ENCODE peak calls at places on chromosome 19, in ten cellular contexts. P, A, M, C, H, U, T, L, S and N are unnamed samples.

GRCh38 chr19:10289167-10289835 is 451 bp upstream of the ICAM5 start:
- DNase-seq in H (no peak), P (peak), M (peak), U (no peak), L (peak), A (peak), T (peak), C (no peak), S (peak), N (no peak)

GRCh38 chr19:38142176-38143035 is 81.6 kb downstream of the DPF1 start:
- DNase-seq in U (no peak), C (peak), A (peak), P (peak), S (peak), H (no peak), T (peak), L (peak), M (peak), N (peak)

GRCh38 chr19:21264891-21265290 is 64.3 kb downstream of the ZNF708 start:
- DNase-seq in P (no peak), M (no peak), L (no peak), U (no peak), C (no peak), H (no peak), A (no peak), T (no peak), S (no peak), N (no peak)

GRCh38 chr19:58182577-58182988 is 278 bp upstream of the ZNF274 start:
- DNase-seq in C (no peak), S (no peak), A (no peak), L (no peak), M (no peak), H (no peak), U (no peak), T (no peak), P (no peak), N (no peak)

GRCh38 chr19:11887618-11888531 is at the start of gene ZNF69:
- DNase-seq in M (peak), C (peak), U (peak), H (peak), T (peak), S (peak), A (peak), L (peak), P (peak), N (peak)

GRCh38 chr19:3699071-3699740 is 1.1 kb downstream of the PIP5K1C start:
- DNase-seq in M (peak), P (peak), L (no peak), C (peak), T (peak), S (no peak), A (peak), U (no peak), H (no peak), N (peak)

GRCh38 chr19:4437103-4437502 is 20.5 kb downstream of the UBXN6 start:
- DNase-seq in C (no peak), P (no peak), T (no peak), S (no peak), A (no peak), U (no peak), M (no peak), H (no peak), L (no peak), N (no peak)

GRCh38 chr19:16062789-16063188 is 13.5 kb upstream of the TPM4 start:
- DNase-seq in A (peak), H (no peak), C (no peak), S (no peak), L (peak), U (no peak), P (no peak), M (peak), T (no peak), N (no peak)

GRCh38 chr19:57559008-57559403 is 657 bp downstream of the ZNF550 start:
- DNase-seq in M (peak), P (peak), A (peak), U (no peak), H (no peak), S (peak), L (peak), T (peak), C (peak), N (no peak)

GRCh38 chr19:5434970-5435641 is 20.1 kb upstream of the ZNRF4 start:
- DNase-seq in A (peak), L (no peak), S (no peak), M (no peak), C (no peak), U (peak), T (peak), P (peak), H (peak), N (peak)

GRCh38 chr19:45123440-45123850 is 30.5 kb downstream of the PPP1R37 start:
- DNase-seq in P (no peak), A (no peak), L (no peak), H (no peak), T (no peak), C (no peak), S (peak), M (no peak), U (no peak), N (no peak)

GRCh38 chr19:54434112-54434861 is 14.7 kb upstream of the LENG8 start:
- DNase-seq in L (no peak), H (no peak), M (no peak), S (no peak), T (no peak), P (no peak), A (no peak), U (no peak), C (no peak), N (no peak)

GRCh38 chr19:40627486-40628279 is 26.5 kb downstream of the LTBP4 start:
- DNase-seq in L (no peak), T (no peak), A (no peak), H (no peak), P (no peak), C (no peak), U (no peak), M (no peak), S (no peak), N (no peak)

GRCh38 chr19:46408611-46409039 is 4.7 kb downstream of the CCDC8 start:
- DNase-seq in P (peak), S (no peak), U (no peak), A (no peak), C (peak), L (no peak), T (peak), M (peak), H (no peak), N (peak)

GRCh38 chr19:12689581-12690216 is 1.9 kb downstream of the GNG14 start:
- DNase-seq in A (no peak), S (no peak), T (no peak), H (no peak), M (no peak), P (no peak), L (no peak), U (no peak), C (no peak), N (no peak)

GRCh38 chr19:56167064-56167578 is 8.7 kb upstream of the GALP start:
- DNase-seq in T (peak), C (no peak), A (peak), S (no peak), P (no peak), M (peak), H (no peak), L (no peak), U (no peak), N (no peak)

GRCh38 chr19:9936151-9937000 is at the start of gene OLFM2:
- DNase-seq in A (no peak), M (peak), C (peak), T (no peak), U (no peak), L (no peak), P (no peak), S (no peak), H (no peak), N (no peak)

GRCh38 chr19:6828306-6828697 is 55.8 kb downstream of the VAV1 start:
- DNase-seq in C (no peak), M (no peak), T (no peak), S (no peak), H (no peak), L (no peak), A (peak), P (no peak), U (peak), N (no peak)

GRCh38 chr19:15381864-15382263 is 2.3 kb upstream of the AKAP8 start:
- DNase-seq in L (no peak), T (no peak), M (no peak), P (no peak), C (no peak), A (no peak), H (no peak), S (no peak), U (no peak), N (no peak)

GRCh38 chr19:46126086-46126485 is 1.6 kb upstream of the IGFL3 start:
- DNase-seq in P (no peak), L (no peak), U (no peak), C (no peak), A (peak), S (no peak), M (no peak), T (peak), H (no peak), N (no peak)

GRCh38 chr19:32464279-32464678 is 58.7 kb downstream of the DPY19L3 start:
- DNase-seq in P (no peak), L (no peak), U (no peak), A (peak), C (no peak), M (no peak), S (no peak), H (no peak), T (peak), N (peak)

GRCh38 chr19:17405250-17406038 is at the start of gene BST2:
- DNase-seq in S (peak), A (peak), U (peak), T (no peak), P (peak), L (peak), M (peak), C (peak), H (no peak), N (peak)

GRCh38 chr19:38721977-38722773 is 22.1 kb downstream of the CAPN12 start:
- DNase-seq in H (no peak), T (no peak), L (no peak), S (peak), C (peak), U (no peak), M (peak), P (peak), A (no peak), N (no peak)

GRCh38 chr19:10617409-10618121 is 7.8 kb upstream of the SLC44A2 start:
- DNase-seq in S (no peak), T (peak), P (no peak), C (no peak), A (peak), H (peak), L (no peak), U (peak), M (no peak), N (peak)

GRCh38 chr19:38653028-38653571 is 5.7 kb downstream of the ACTN4 start:
- DNase-seq in M (no peak), U (no peak), T (peak), A (peak), S (peak), C (no peak), P (no peak), L (no peak), H (no peak), N (peak)

GRCh38 chr19:37928527-37929286 is 21.7 kb downstream of the SIPA1L3 start:
- DNase-seq in H (no peak), T (no peak), S (no peak), A (no peak), U (no peak), P (no peak), L (no peak), C (no peak), M (no peak), N (no peak)

GRCh38 chr19:33064778-33065550 is at the start of gene RHPN2:
- DNase-seq in M (peak), P (no peak), C (peak), U (no peak), L (no peak), T (peak), A (peak), S (peak), H (no peak), N (peak)

GRCh38 chr19:2425622-2426581 is 1.5 kb downstream of the TIMM13 start:
- DNase-seq in S (no peak), A (no peak), H (no peak), P (no peak), T (no peak), C (no peak), U (no peak), M (no peak), L (no peak), N (no peak)

GRCh38 chr19:2428027-2428690 is 773 bp upstream of the TIMM13 start:
- DNase-seq in L (no peak), U (no peak), S (no peak), C (peak), A (peak), M (peak), T (peak), H (no peak), P (peak), N (no peak)

GRCh38 chr19:2426661-2427322 is 594 bp downstream of the TIMM13 start:
- DNase-seq in H (no peak), L (no peak), P (no peak), M (peak), A (peak), U (no peak), T (peak), C (peak), S (peak), N (no peak)

GRCh38 chr19:2428756-2429711 is 1.6 kb upstream of the TIMM13 start:
- DNase-seq in A (no peak), L (no peak), M (no peak), T (no peak), S (no peak), C (no peak), P (no peak), U (no peak), H (no peak), N (no peak)

DNA sequence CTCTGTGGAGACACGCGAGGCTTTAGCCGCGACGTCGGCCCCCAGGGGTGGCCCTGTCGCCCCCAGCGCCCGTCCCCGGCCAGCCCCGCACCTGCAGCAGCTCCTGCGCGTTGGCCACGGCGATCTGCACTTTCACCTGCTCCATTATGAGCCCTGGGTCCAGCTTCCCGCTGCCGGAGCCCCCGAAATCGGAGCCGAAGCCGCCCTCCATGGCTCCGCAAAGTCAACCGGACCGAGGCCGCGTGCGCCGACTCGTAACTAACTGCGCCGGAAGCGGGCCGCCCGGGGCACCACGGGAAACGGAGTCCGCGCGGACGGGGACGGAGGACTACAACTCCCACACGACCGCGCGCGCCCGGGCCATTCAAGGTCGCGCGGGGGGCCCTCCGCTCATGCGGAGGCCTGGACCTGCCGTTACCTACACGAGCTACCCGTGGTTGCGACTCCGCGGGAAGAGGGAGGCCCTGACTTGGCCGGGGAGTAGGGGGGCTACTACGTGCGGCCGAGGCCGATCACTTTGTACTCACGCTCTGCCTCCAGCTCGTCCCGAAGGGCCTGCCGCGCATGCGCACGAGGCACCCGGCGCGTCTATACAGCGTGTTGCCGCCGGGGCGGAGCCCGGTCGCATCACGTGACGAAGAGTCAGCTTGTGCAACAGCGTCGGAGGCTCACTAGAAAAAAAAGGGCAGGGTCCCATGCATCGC is at the start of gene TIMM13:
- DNase-seq in M (peak), U (peak), P (peak), A (peak), S (peak), T (peak), C (peak), L (peak), H (peak), N (peak)
- TF ChIP-seq CTCF in M (no peak), U (no peak), P (no peak), A (no peak), S (no peak), T (no peak), C (no peak), L (no peak), H (no peak), N (no peak)

GRCh38 chr19:18612051-18612771 is 459 bp upstream of the TMEM59L start:
- DNase-seq in U (no peak), M (peak), S (no peak), C (no peak), P (no peak), H (no peak), L (no peak), T (no peak), A (no peak), N (no peak)

GRCh38 chr19:18610556-18611326 is 1.9 kb upstream of the TMEM59L start:
- DNase-seq in A (no peak), P (no peak), L (no peak), H (no peak), T (no peak), S (no peak), U (no peak), M (peak), C (no peak), N (no peak)

GRCh38 chr19:18611327-18612050 is 1.2 kb upstream of the TMEM59L start:
- DNase-seq in S (no peak), P (no peak), T (no peak), M (peak), L (no peak), H (no peak), C (no peak), U (no peak), A (no peak), N (no peak)

GRCh38 chr19:18613589-18614234 is 1.0 kb downstream of the TMEM59L start:
- DNase-seq in A (no peak), T (no peak), S (no peak), H (no peak), L (no peak), M (peak), C (no peak), U (no peak), P (no peak), N (no peak)

GRCh38 chr19:18612772-18613588 is at the start of gene TMEM59L:
- DNase-seq in A (no peak), P (peak), U (no peak), C (no peak), M (peak), H (no peak), L (peak), S (no peak), T (no peak), N (no peak)
- H3K4me3 ChIP-seq in A (peak), P (peak), U (peak), C (peak), M (peak), H (peak), L (peak), S (peak), T (peak), N (peak)

GRCh38 chr19:30003862-30004261 is 61.8 kb downstream of the URI1 start:
- DNase-seq in S (no peak), U (no peak), C (no peak), M (no peak), T (no peak), H (no peak), A (no peak), L (no peak), P (no peak), N (no peak)
- TF ChIP-seq CTCF in S (no peak), U (no peak), C (no peak), M (no peak), T (no peak), H (no peak), A (no peak), L (no peak), P (no peak), N (no peak)

GRCh38 chr19:42115705-42116104 is 16.5 kb downstream of the POU2F2 start:
- DNase-seq in P (no peak), M (no peak), S (no peak), H (no peak), T (no peak), L (no peak), U (no peak), C (no peak), A (no peak), N (no peak)
- H3K4me3 ChIP-seq in P (no peak), M (no peak), S (no peak), H (no peak), T (no peak), L (no peak), U (no peak), C (no peak), A (no peak), N (no peak)

GRCh38 chr19:48608798-48609263 is 2.3 kb downstream of the SPACA4 start:
- DNase-seq in H (no peak), C (no peak), L (peak), P (no peak), S (no peak), U (no peak), A (peak), M (peak), T (peak), N (peak)
- TF ChIP-seq CTCF in H (peak), C (peak), L (peak), P (peak), S (peak), U (peak), A (peak), M (peak), T (peak), N (peak)